ENCODE peak calls at places on chromosome 12, in eight cellular contexts. I is cardiac muscle cell; H is fibroblast of lung; X is CD8-positive, alpha-beta T cell; L is effector memory CD4-positive, alpha-beta T cell; K is breast epithelium; Q is HAP-1; B is esophagus squamous epithelium. D is an unnamed sample. For H3K4me1, the result is how much of the 10 kb centered on the place peaks cover.

GRCh38 chr12:108241961-108242360 is 97.2 kb downstream of the CMKLR1 start:
- DNase-seq in I (no peak), H (no peak), X (no peak), L (no peak), K (no peak), Q (no peak), B (no peak), D (peak)

GRCh38 chr12:20588057-20588456 is 107.1 kb upstream of the SLCO1C1 start:
- DNase-seq in I (no peak), H (no peak), X (no peak), L (no peak), K (no peak), Q (no peak), B (no peak), D (peak)

GRCh38 chr12:103172447-103173112 is 215.1 kb downstream of the ASCL1 start:
- DNase-seq in I (no peak), H (no peak), X (no peak), L (no peak), K (no peak), Q (no peak), B (no peak), D (no peak)

GRCh38 chr12:71069317-71069716 is 88.5 kb downstream of the TSPAN8 start:
- DNase-seq in I (peak), H (peak), X (no peak), L (no peak), K (no peak), Q (no peak), B (no peak), D (no peak)

GRCh38 chr12:69929125-69929524 is 104.1 kb downstream of the MYRFL start:
- DNase-seq in I (peak), H (no peak), X (no peak), L (no peak), K (no peak), Q (no peak), B (no peak), D (no peak)

GRCh38 chr12:108647199-108647935 is 13.7 kb upstream of the SELPLG start:
- DNase-seq in I (no peak), H (peak), X (no peak), L (no peak), K (no peak), Q (no peak), B (no peak), D (no peak)

GRCh38 chr12:3777206-3777809 is 24.4 kb upstream of the CRACR2A start:
- DNase-seq in I (peak), H (peak), X (no peak), L (no peak), K (no peak), Q (peak), B (no peak), D (peak)

GRCh38 chr12:22687677-22688076 is 62.7 kb downstream of the ETNK1 start:
- DNase-seq in I (peak), H (peak), X (no peak), L (no peak), K (no peak), Q (no peak), B (no peak), D (no peak)

GRCh38 chr12:49967042-49967776 is 5.5 kb downstream of the AQP5 start:
- DNase-seq in I (peak), H (peak), X (peak), L (peak), K (peak), Q (peak), B (peak), D (peak)

GRCh38 chr12:68367903-68368302 is 35.7 kb upstream of the MDM1 start:
- DNase-seq in I (peak), H (no peak), X (no peak), L (peak), K (no peak), Q (no peak), B (no peak), D (no peak)

GRCh38 chr12:116977465-116978380 is 67.0 kb downstream of the FBXW8 start:
- DNase-seq in I (no peak), H (no peak), X (no peak), L (no peak), K (no peak), Q (no peak), B (no peak), D (no peak)

GRCh38 chr12:95739561-95740313 is 50.8 kb downstream of the NTN4 start:
- DNase-seq in I (no peak), H (no peak), X (no peak), L (no peak), K (peak), Q (no peak), B (no peak), D (peak)

GRCh38 chr12:122356192-122356635 is 66.3 kb downstream of the CLIP1 start:
- DNase-seq in I (peak), H (peak), X (peak), L (peak), K (no peak), Q (peak), B (no peak), D (peak)

GRCh38 chr12:120264086-120264485 is 1.4 kb downstream of the PXN start:
- DNase-seq in I (no peak), H (no peak), X (no peak), L (no peak), K (no peak), Q (no peak), B (no peak), D (peak)

GRCh38 chr12:120263725-120264040 is 1.8 kb downstream of the PXN start:
- DNase-seq in I (no peak), H (no peak), X (no peak), L (no peak), K (no peak), Q (no peak), B (no peak), D (no peak)

GRCh38 chr12:120261951-120262851 is 3.3 kb downstream of the PXN start:
- DNase-seq in I (no peak), H (no peak), X (no peak), L (no peak), K (no peak), Q (no peak), B (no peak), D (peak)

GRCh38 chr12:120264511-120265202 is 873 bp downstream of the PXN start:
- DNase-seq in I (no peak), H (no peak), X (no peak), L (no peak), K (no peak), Q (no peak), B (no peak), D (no peak)

DNA sequence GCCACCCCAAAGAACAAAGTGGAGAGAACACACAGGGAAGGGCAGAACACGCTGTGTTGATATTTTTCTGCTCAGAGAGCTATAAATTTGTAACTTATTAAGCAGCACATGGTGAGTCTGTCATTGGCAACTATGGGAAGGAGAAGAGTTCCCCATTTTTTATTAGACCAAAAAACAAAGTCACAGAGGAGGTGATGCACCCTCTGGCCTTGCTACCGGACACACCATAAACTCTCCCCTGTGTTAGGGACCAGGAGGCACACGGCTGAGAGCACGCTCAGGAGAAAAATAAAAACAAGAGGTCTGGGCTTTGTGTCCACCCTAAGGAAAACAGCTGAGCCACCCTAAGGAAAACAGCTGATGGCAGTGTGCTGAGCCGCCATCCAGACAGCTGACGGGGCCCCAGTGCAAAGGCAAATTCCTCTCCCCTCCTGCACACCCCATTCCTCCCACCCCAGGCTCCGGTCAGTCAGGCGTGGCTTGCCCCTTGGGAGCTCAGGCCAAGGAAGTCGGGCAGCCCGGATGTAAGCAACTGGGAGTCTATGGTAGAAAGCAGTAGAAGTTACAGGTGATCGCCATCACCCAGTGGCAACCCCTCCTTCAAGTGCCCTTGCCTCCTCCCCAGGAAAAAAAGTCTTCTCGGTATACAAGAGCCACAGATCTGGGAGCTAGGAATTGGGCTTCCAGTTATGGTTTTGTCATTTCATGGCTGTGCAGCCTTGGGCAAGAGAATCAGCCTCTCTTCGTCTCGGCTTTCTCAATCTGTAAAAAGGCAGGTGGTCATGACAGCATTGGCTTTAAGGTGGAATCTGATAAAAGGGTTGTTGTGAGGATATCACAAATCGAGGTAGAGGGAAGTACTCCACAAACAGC is 2.4 kb downstream of the PXN start:
- DNase-seq in I (peak), H (no peak), X (no peak), L (no peak), K (no peak), Q (no peak), B (no peak), D (peak)
- H3K4me1 ChIP-seq in I (under half), H (under half), X (half or more), L (half or more), K (under half), Q (under half), B (under half), D (under half)

DNA sequence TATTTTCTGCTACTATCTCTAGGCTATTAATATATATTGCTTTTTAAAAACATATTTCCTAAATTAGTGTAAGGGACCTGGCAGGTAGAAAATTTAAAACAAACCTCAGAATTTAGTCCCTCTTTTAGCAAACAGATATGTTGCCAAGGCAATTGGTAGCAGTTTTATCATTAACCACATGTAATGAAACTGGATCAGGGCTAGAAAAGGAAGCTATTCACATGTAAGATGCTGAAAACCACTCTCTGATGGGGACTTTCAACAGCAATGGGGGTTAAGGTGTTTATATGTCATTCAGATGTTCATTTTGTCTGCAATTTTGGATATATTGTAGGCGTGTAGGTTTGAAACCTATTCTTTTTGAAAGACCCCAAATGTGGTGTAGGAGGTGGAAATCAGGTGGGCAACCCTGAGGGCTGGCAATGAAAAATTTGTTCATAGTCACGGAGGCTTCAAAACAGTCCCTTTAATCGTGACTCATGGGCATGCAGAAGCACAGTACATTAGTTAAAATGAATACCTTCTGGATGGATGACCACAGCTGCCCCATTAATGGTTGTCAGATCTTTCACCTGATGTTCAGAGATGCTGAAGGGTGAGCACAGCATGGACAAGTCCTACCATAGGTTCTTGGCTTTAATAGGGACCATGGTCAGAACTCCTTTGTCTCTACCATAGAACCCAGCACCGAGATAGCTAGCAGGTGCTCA is 5.9 kb upstream of the PKP2 start:
- DNase-seq in I (no peak), H (no peak), X (no peak), L (no peak), K (no peak), Q (no peak), B (no peak), D (no peak)
- H3K4me1 ChIP-seq in I (under half), H (under half), X (under half), L (under half), K (under half), Q (under half), B (under half), D (under half)

GRCh38 chr12:26158078-26158764 is 33.4 kb upstream of the BHLHE41 start:
- DNase-seq in I (no peak), H (no peak), X (no peak), L (no peak), K (no peak), Q (no peak), B (no peak), D (no peak)
- H3K4me1 ChIP-seq in I (under half), H (under half), X (under half), L (under half), K (under half), Q (under half), B (under half), D (under half)

DNA sequence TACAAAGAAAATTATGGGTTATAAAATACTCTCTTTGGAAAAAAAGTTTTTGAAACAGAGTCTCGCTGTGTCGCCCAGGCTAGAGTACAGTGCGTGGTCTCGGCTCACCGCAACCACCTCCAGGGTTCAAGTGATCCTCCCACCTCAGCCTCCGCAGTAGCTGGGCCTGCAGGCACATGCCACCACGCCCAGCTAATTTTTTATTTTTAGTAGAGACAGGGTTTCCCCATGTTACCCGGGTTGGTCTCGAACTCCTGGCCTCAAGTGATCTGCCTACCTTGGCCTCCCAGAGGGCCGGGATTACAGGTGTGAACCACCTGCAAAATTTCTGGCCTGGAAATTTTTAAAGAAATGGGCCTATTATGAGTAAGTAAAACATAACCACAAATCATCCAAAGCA is 3.8 kb downstream of the USP15 start:
- DNase-seq in I (no peak), H (no peak), X (no peak), L (no peak), K (no peak), Q (no peak), B (no peak), D (no peak)
- H3K4me1 ChIP-seq in I (under half), H (under half), X (half or more), L (under half), K (under half), Q (under half), B (under half), D (under half)

DNA sequence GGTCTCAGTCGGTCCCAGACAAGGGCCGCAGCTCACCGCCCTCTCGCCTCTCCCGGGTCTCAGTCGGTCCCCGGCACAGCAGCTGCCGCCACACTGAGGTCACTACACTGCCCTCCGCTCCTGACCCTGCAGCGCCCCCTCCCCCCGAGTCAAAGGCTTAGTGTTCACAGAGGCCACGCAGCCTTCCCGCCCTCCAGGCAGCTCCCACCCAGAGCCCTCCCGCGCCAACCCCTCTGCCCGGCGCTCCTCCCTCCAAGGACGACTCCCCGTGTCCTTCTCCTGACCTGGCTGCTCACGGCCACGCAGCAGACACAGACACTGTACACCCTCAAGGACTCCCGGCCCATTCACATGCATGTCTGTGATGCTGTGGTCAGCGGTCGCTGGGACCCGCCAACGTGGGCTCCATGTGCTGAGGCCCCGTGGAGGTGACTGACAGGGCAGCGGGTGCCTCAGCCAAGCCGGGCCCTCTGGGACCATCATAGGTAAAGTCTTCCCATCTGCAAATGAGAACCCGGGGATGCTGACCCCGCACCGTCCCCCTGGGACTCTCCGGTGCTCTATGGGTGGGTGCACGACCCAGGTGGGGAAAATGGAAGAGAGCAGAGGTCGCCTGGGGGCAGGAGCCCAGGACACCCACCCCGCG is 16.3 kb upstream of the GALNT9 start:
- DNase-seq in I (no peak), H (no peak), X (no peak), L (no peak), K (no peak), Q (no peak), B (no peak), D (no peak)
- H3K4me1 ChIP-seq in I (under half), H (under half), X (under half), L (under half), K (under half), Q (under half), B (under half), D (under half)

D was measured in SJCRH30.